ENCODE peak calls at places on chromosomes 4 and X, in five cellular contexts. W, A, I, U and M are unnamed samples.

GRCh38 chr4:185640809-185641675 is 105.7 kb upstream of the PDLIM3 start:
- DNase-seq in W (no peak), A (no peak), I (no peak), U (no peak), M (no peak)

GRCh38 chrX:14051416-14051815 is 21.7 kb upstream of the GEMIN8 start:
- DNase-seq in W (no peak), A (no peak), I (no peak), U (no peak), M (no peak)

GRCh38 chr4:123995939-123996338 is 599.3 kb downstream of the SPRY1 start:
- DNase-seq in W (no peak), A (no peak), I (no peak), U (no peak), M (no peak)

GRCh38 chrX:107542500-107542899 is 85.8 kb upstream of the PRPS1 start:
- DNase-seq in W (no peak), A (no peak), I (no peak), U (no peak), M (peak)

GRCh38 chr4:47374477-47374876 is 89.0 kb downstream of the COMMD8 start:
- DNase-seq in W (no peak), A (no peak), I (no peak), U (no peak), M (no peak)

GRCh38 chr4:26522478-26522877 is 32.2 kb upstream of the CCKAR start:
- DNase-seq in W (no peak), A (no peak), I (no peak), U (no peak), M (no peak)

GRCh38 chrX:7286461-7286860 is 138.5 kb upstream of the PUDP start:
- DNase-seq in W (no peak), A (no peak), I (no peak), U (no peak), M (no peak)

GRCh38 chrX:9701790-9702189 is 63.9 kb downstream of the GPR143 start:
- DNase-seq in W (no peak), A (no peak), I (no peak), U (no peak), M (no peak)

GRCh38 chr4:153927546-153927945 is 138.7 kb upstream of the SFRP2 start:
- DNase-seq in W (no peak), A (no peak), I (no peak), U (no peak), M (no peak)

GRCh38 chr4:158236304-158237030 is 26.2 kb downstream of the TMEM144 start:
- DNase-seq in W (no peak), A (no peak), I (no peak), U (no peak), M (no peak)

GRCh38 chr4:158239196-158239595 is 28.9 kb downstream of the TMEM144 start:
- DNase-seq in W (no peak), A (no peak), I (no peak), U (no peak), M (no peak)

GRCh38 chr4:158243071-158243470 is 32.8 kb downstream of the TMEM144 start:
- DNase-seq in W (no peak), A (no peak), I (no peak), U (no peak), M (no peak)

GRCh38 chr4:158238574-158238973 is 28.3 kb downstream of the TMEM144 start:
- DNase-seq in W (no peak), A (no peak), I (no peak), U (no peak), M (no peak)
- TF ChIP-seq POLR2A in W (no peak), A (no peak), I (no peak), U (no peak), M (no peak)

GRCh38 chr4:88284378-88285234 is at the start of gene PPM1K:
- DNase-seq in W (peak), A (peak), I (peak), U (peak), M (peak)
- TF ChIP-seq POLR2A in W (peak), A (peak), I (peak), U (no peak), M (peak)

DNA sequence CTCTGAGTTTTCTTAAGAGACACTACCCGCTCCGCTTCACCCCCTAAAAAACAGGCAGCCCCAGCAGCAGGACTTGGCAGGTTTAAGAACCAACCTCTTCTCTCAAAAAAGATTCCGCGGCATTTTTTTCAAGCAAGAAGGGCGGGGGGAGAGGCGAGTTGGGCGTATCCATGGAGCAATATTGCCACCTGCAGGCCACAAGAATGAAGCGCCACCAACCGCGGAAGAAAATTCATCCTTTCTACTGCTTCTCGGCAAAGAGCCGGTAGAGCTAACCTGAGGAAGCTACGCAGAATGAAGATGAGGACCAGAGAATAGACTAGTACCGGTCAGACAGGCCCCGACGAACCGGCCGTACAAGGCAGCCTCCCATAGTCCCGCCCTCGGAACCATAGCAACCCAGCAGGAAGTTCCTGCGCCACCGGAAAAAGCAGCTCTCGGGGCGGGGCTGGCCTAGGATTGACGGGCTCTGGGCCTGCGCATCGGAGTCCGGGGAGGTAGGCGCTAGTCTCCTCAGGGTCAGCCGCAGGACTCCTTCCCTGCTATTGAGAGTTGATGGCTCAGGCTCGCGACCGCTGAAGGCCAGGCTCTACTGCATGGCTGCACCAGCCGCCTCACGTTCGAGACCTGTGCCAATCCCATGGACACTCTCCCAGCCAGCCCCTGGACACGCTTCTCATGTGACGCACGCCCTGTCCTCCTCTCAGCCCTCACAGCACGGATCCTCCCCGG is 76.9 kb downstream of the MAGED4 start:
- DNase-seq in W (peak), A (peak), I (peak), U (peak), M (peak)
- TF ChIP-seq POLR2A in W (no peak), A (peak), I (no peak), U (no peak), M (no peak)

DNA sequence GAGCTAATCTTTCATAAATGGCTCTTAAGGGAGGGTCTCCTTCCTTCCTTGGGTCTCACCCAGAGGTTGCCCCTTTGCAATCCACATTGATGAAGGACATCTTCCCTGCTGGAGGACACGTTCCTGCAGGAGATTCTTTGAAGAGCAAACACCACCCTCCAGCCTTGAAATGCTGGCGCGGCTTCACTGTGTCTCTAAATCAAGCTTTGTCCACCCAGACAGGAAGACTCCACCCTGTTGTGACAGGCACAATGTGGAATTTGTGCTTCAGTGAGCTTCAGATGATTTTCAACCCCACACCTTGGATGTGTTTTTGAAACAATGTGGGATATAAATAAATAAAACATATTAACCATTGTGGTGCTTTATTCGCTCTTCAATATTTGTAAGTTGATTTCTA is 264.1 kb downstream of the RAPGEF2 start:
- DNase-seq in W (no peak), A (no peak), I (peak), U (no peak), M (peak)
- TF ChIP-seq POLR2A in W (no peak), A (no peak), I (no peak), U (no peak), M (no peak)

GRCh38 chr4:73069338-73070071 is at the start of gene COX18:
- DNase-seq in W (peak), A (peak), I (peak), U (peak), M (peak)
- TF ChIP-seq POLR2A in W (peak), A (peak), I (no peak), U (peak), M (peak)

GRCh38 chrX:49163555-49164419 is 1.2 kb downstream of the MAGIX start:
- DNase-seq in W (peak), A (peak), I (peak), U (peak), M (peak)
- TF ChIP-seq POLR2A in W (no peak), A (no peak), I (no peak), U (no peak), M (peak)

DNA sequence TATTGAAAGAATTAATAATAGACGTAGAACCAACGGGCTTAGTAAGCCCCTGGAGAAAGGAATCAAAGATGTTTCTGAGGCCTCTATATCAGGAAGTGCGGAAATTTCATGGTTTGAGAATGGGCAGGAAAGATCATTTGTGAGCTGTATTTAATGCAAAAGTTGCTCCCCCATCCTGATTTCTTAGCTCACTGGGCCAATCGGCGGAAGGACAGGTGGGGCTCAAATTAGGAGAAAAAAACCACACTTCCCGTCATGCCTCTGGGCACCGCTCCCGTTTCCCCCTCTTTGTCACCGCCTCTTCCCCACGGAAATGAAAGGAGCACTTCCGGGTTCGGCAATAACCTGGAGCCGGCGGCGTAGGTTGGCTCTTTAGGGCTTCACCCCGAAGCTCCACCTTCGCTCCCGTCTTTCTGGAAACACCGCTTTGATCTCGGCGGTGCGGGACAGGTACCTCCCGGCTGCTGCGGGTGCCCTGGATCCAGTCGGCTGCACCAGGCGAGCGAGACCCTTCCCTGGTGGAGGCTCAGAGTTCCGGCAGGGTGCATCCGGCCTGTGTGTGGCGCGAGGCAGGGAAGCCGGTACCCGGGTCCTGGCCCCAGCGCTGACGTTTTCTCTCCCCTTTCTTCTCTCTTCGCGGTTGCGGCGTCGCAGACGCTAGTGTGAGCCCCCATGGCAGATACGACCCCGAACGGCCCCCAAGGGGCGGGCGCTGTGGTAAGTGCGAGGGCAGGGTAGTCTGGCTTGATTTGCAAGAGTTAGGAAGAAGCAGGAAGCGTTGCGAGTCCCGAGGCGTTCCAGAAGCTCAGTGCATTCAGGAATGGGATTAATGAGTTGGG is at the start of gene TMEM33:
- DNase-seq in W (peak), A (peak), I (peak), U (peak), M (peak)
- TF ChIP-seq POLR2A in W (peak), A (peak), I (no peak), U (peak), M (no peak)